ENCODE peak calls at places on chromosome 9, in eight cellular contexts. J is tibial nerve, V is tibial artery, M is endothelial cell of umbilical vein, L is A673, C is ovary, Y is colonic mucosa, E is BJ. G is an unnamed sample.
A peak's percentile ranks its signal among the peaks of the same experiment; 100 is the strongest.

GRCh38 chr9:123778232-123778902 is 151.6 kb downstream of the DENND1A start:
- DNase-seq in J (no peak), V (no peak), M (no peak), L (no peak), C (no peak), Y (no peak), E (no peak), G (no peak)

GRCh38 chr9:110443146-110443877 is 105.6 kb upstream of the TXNDC8 start:
- DNase-seq in J (no peak), V (no peak), M (no peak), L (no peak), C (no peak), Y (no peak), E (peak; percentile 35), G (peak; percentile 61)

GRCh38 chr9:97038909-97039781 is at the start of gene CTSV:
- DNase-seq in J (peak; percentile 53), V (peak; percentile 82), M (peak; percentile 90), L (peak; percentile 94), C (peak; percentile 32), Y (peak; percentile 91), E (no peak), G (peak; percentile 72)

GRCh38 chr9:136345281-136346156 is 18.0 kb downstream of the DNLZ start:
- DNase-seq in J (peak; percentile 52), V (peak; percentile 89), M (peak; percentile 35), L (no peak), C (no peak), Y (peak; percentile 61), E (no peak), G (no peak)

GRCh38 chr9:7164440-7165349 is 406.9 kb downstream of the KDM4C start:
- DNase-seq in J (no peak), V (no peak), M (no peak), L (no peak), C (no peak), Y (peak; percentile 62), E (no peak), G (no peak)

GRCh38 chr9:72579880-72580570 is 58.6 kb downstream of the TMC1 start:
- DNase-seq in J (no peak), V (no peak), M (peak; percentile 68), L (no peak), C (no peak), Y (no peak), E (no peak), G (no peak)

GRCh38 chr9:114285166-114285867 is 37.6 kb upstream of the ORM1 start:
- DNase-seq in J (no peak), V (peak; percentile 67), M (peak; percentile 37), L (peak; percentile 59), C (peak; percentile 88), Y (no peak), E (peak; percentile 74), G (peak; percentile 88)

GRCh38 chr9:137724114-137724445 is 105.3 kb downstream of the EHMT1 start:
- DNase-seq in J (no peak), V (no peak), M (no peak), L (no peak), C (no peak), Y (no peak), E (no peak), G (peak; percentile 36)

GRCh38 chr9:2489838-2490314 is 131.7 kb upstream of the VLDLR start:
- DNase-seq in J (no peak), V (no peak), M (no peak), L (peak; percentile 25), C (peak; percentile 63), Y (no peak), E (peak; percentile 76), G (no peak)

GRCh38 chr9:70324963-70325362 is 66.2 kb downstream of the SMC5 start:
- DNase-seq in J (no peak), V (no peak), M (no peak), L (no peak), C (no peak), Y (no peak), E (peak; percentile 41), G (no peak)

GRCh38 chr9:111113712-111114111 is 75.4 kb upstream of the LPAR1 start:
- DNase-seq in J (no peak), V (no peak), M (no peak), L (peak; percentile 35), C (no peak), Y (no peak), E (no peak), G (no peak)

GRCh38 chr9:5512658-5513452 is 2.5 kb downstream of the PDCD1LG2 start:
- DNase-seq in J (no peak), V (no peak), M (no peak), L (no peak), C (no peak), Y (no peak), E (no peak), G (no peak)

GRCh38 chr9:5510360-5510931 is at the start of gene PDCD1LG2:
- DNase-seq in J (no peak), V (no peak), M (peak; percentile 69), L (no peak), C (no peak), Y (no peak), E (peak; percentile 44), G (peak; percentile 56)

GRCh38 chr9:5510991-5511390 is 660 bp downstream of the PDCD1LG2 start:
- DNase-seq in J (no peak), V (no peak), M (no peak), L (peak; percentile 44), C (no peak), Y (no peak), E (no peak), G (no peak)

GRCh38 chr9:5511476-5511875 is 1.1 kb downstream of the PDCD1LG2 start:
- DNase-seq in J (no peak), V (no peak), M (no peak), L (no peak), C (no peak), Y (no peak), E (no peak), G (no peak)

DNA sequence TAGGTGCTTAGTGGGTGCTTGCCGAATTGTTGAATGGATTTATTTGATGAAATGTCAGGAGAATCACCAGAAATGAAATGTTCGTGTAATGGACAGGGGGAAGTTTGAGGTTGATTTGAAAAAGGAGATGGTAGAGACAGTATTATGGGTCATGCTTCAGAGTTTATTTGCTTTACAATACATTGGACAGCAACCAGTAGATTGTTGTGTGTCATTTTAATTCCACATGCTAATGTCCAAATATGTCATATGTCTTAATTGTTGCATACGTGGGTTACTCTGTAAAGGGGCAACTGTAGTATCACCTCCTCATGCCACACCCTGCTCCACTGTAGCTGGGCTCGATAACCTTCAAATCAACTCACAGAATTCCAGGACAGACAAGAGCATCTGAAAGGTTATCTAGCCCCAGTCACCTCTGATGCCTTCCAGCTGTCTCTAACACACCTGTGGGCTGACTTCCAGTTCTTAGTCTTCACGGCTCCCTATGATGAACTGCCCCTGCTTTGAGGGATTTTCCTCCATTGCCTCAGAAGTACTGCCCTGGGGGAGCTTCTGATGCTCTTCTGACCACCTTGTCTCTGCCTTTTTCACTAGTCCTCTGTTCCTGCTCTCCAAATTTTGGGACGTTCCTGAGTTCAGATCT is 1.7 kb downstream of the PDCD1LG2 start:
- DNase-seq in J (no peak), V (no peak), M (peak; percentile 24), L (no peak), C (no peak), Y (no peak), E (no peak), G (no peak)
- H3K4me3 ChIP-seq in J (no peak overlapping the region), V (no peak overlapping the region), M (no peak overlapping the region), L (no peak overlapping the region), C (no peak overlapping the region), Y (no peak overlapping the region), E (peak overlapping the region; percentile 48), G (peak overlapping the region; percentile 28)

GRCh38 chr9:93908591-93909241 is 46.4 kb downstream of the BARX1 start:
- DNase-seq in J (no peak), V (no peak), M (no peak), L (peak; percentile 21), C (no peak), Y (no peak), E (no peak), G (no peak)

GRCh38 chr9:93910196-93910595 is 45.0 kb downstream of the BARX1 start:
- DNase-seq in J (no peak), V (no peak), M (no peak), L (no peak), C (no peak), Y (no peak), E (no peak), G (no peak)

GRCh38 chr9:93907551-93908199 is 47.5 kb downstream of the BARX1 start:
- DNase-seq in J (no peak), V (peak; percentile 58), M (no peak), L (no peak), C (no peak), Y (no peak), E (no peak), G (no peak)

GRCh38 chr9:93910598-93910997 is 44.6 kb downstream of the BARX1 start:
- DNase-seq in J (no peak), V (no peak), M (no peak), L (no peak), C (no peak), Y (no peak), E (no peak), G (no peak)

GRCh38 chr9:93909242-93909616 is 45.9 kb downstream of the BARX1 start:
- DNase-seq in J (no peak), V (no peak), M (no peak), L (no peak), C (no peak), Y (no peak), E (no peak), G (no peak)
- TF ChIP-seq CTCF in J (no peak), V (no peak), M (no peak), L (no peak), C (no peak), Y (no peak), E (no peak), G (no peak)

DNA sequence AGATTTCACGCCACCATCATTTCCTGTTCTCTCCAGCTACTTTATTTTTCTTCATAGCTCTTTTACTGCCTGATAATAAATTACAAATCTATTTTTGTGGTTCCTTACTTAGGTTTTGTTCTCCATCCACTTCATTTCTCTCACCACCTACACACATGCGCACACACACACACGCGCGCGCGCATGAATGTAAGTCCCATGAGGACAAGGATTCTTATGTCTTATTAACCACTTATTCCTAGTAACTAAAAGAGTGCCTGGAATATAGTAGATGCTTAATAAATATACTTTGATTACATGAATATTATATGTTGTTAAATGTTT is 116.5 kb downstream of the TRPM6 start:
- DNase-seq in J (no peak), V (no peak), M (no peak), L (no peak), C (no peak), Y (no peak), E (no peak), G (no peak)
- H3K27me3 ChIP-seq in J (no peaks in the 10 kb centered on the region), V (peaks cover 17% of the 10 kb centered on the region), M (peaks cover 2% of the 10 kb centered on the region), L (no peaks in the 10 kb centered on the region), C (no peaks in the 10 kb centered on the region), Y (no peaks in the 10 kb centered on the region), E (no peaks in the 10 kb centered on the region), G (no peaks in the 10 kb centered on the region)

DNA sequence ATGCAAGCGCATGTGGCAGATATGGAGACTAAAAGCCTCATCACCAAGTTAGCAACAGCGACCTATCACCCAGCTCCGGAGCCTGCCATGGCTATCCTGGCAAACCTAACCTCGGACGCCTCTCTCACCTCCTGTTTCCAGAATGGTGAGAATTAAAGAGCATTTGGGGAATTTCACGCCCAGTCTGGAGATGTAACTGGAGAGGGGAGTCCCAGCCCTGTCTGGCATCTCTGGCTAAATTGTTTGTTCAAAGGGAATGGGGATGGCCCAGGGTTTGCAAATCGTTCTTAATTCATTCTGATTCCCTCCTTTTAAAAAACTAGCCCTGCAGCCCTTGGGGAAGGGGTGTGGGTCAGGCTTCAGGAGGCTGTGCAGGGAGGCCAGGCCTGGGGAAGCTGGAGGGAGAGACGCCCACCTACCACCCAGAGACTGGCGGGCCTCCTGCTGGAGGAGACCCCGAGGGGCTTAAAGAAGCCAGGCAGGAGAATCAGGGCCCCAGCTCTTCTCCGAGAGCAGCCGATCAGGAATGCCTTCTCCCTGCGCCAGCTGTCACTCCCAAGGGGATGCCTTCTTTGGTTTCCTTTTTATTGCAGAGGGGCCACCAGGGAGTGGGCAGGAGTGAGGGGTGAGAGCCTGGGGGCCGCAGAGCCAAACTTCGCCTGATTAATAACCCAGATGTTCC is 971 bp upstream of the COL5A1 start:
- DNase-seq in J (no peak), V (no peak), M (no peak), L (no peak), C (no peak), Y (no peak), E (no peak), G (no peak)
- H3K4me3 ChIP-seq in J (peak overlapping the region; percentile 56), V (peak overlapping the region; percentile 91), M (no peak overlapping the region), L (peak overlapping the region; percentile 81), C (peak overlapping the region; percentile 86), Y (no peak overlapping the region), E (peak overlapping the region; percentile 30), G (peak overlapping the region; percentile 41)

G was measured in brain microvascular endothelial cell.